ENCODE peak calls at places on chromosomes 2 and 18, in six cellular contexts. W, R, B, S, V and F are unnamed samples. For H3K9me3 and H3K4me1, the result is how much of the 10 kb centered on the place peaks cover.

GRCh38 chr2:174535083-174535482 is 48.3 kb upstream of the GPR155 start:
- DNase-seq in V (no peak), R (no peak), B (no peak), W (no peak), S (no peak), F (no peak)

GRCh38 chr2:41170589-41170988 is 718.7 kb upstream of the SLC8A1 start:
- DNase-seq in R (no peak), V (no peak), S (peak), B (no peak), W (no peak), F (no peak)

GRCh38 chr2:179691235-179691634 is 170.2 kb downstream of the ZNF385B start:
- DNase-seq in B (no peak), R (no peak), S (no peak), V (no peak), W (no peak), F (no peak)

GRCh38 chr2:104043864-104044263 is 810.1 kb upstream of the POU3F3 start:
- DNase-seq in V (no peak), R (no peak), B (no peak), W (peak), S (no peak), F (no peak)

GRCh38 chr2:157786663-157787363 is 89.3 kb downstream of the ACVR1 start:
- DNase-seq in V (no peak), S (no peak), W (no peak), R (no peak), B (no peak), F (no peak)

GRCh38 chr2:150466770-150467640 is 20.5 kb downstream of the RND3 start:
- DNase-seq in B (no peak), W (no peak), V (no peak), R (no peak), S (no peak), F (no peak)

GRCh38 chr2:9374071-9374730 is 49.1 kb downstream of the ITGB1BP1 start:
- DNase-seq in S (no peak), B (no peak), R (no peak), W (no peak), V (no peak), F (no peak)

GRCh38 chr2:30807249-30807648 is at the start of gene CAPN13:
- DNase-seq in R (no peak), W (no peak), S (no peak), B (no peak), V (peak), F (no peak)

GRCh38 chr2:160039166-160039903 is 23.1 kb downstream of the PLA2R1 start:
- DNase-seq in W (no peak), V (no peak), R (no peak), S (no peak), B (no peak), F (no peak)

GRCh38 chr2:207073791-207074678 is 91.7 kb downstream of the KLF7 start:
- DNase-seq in S (peak), B (no peak), W (peak), R (peak), V (no peak), F (no peak)

GRCh38 chr2:46377287-46377605 is 80.0 kb downstream of the EPAS1 start:
- DNase-seq in R (no peak), B (no peak), V (no peak), S (no peak), W (peak), F (no peak)

GRCh38 chr2:222736301-222736700 is 64.8 kb downstream of the MOGAT1 start:
- DNase-seq in S (no peak), V (no peak), B (peak), W (no peak), R (no peak), F (no peak)

GRCh38 chr2:240329778-240330177 is 105.7 kb upstream of the GPC1 start:
- DNase-seq in V (no peak), W (no peak), B (no peak), S (no peak), R (no peak), F (no peak)

GRCh38 chr2:223247136-223247535 is 195.1 kb downstream of the KCNE4 start:
- DNase-seq in B (no peak), R (no peak), V (no peak), S (no peak), W (no peak), F (no peak)

GRCh38 chr2:69830045-69830905 is 815 bp downstream of the GMCL1 start:
- DNase-seq in R (peak), V (peak), S (peak), B (no peak), W (no peak), F (peak)

GRCh38 chr18:13889661-13890060 is 25.7 kb downstream of the MC2R start:
- DNase-seq in B (no peak), R (no peak), S (no peak), W (no peak), V (no peak), F (no peak)

GRCh38 chr18:28690836-28691835 is 514.2 kb upstream of the CDH2 start:
- DNase-seq in R (no peak), V (no peak), S (no peak), B (no peak), W (no peak), F (no peak)

GRCh38 chr2:140929866-140930265 is 1201.0 kb downstream of the LRP1B start:
- DNase-seq in W (no peak), R (no peak), B (peak), S (no peak), V (no peak), F (no peak)

GRCh38 chr2:158926478-158926948 is 41.9 kb upstream of the TANC1 start:
- DNase-seq in W (no peak), R (no peak), S (no peak), B (no peak), V (no peak), F (no peak)

GRCh38 chr18:28725876-28726275 is 548.9 kb upstream of the CDH2 start:
- DNase-seq in W (no peak), S (no peak), R (no peak), B (no peak), V (no peak), F (no peak)

GRCh38 chr18:9405977-9406376 is 69.3 kb upstream of the RALBP1 start:
- DNase-seq in W (no peak), V (no peak), S (no peak), R (no peak), B (no peak), F (no peak)

GRCh38 chr2:200350796-200351195 is 44.3 kb downstream of the SPATS2L start:
- DNase-seq in B (no peak), R (no peak), W (no peak), S (no peak), V (no peak), F (no peak)

GRCh38 chr2:58720770-58721697 is 479.9 kb upstream of the FANCL start:
- DNase-seq in W (no peak), B (no peak), V (no peak), S (no peak), R (no peak), F (no peak)

GRCh38 chr2:100470898-100471514 is 724 bp downstream of the NMS start:
- DNase-seq in S (no peak), R (no peak), V (peak), B (no peak), W (no peak), F (no peak)

GRCh38 chr2:122186761-122187222 is 431.3 kb downstream of the TSN start:
- DNase-seq in W (no peak), V (no peak), S (no peak), B (no peak), R (no peak), F (no peak)

GRCh38 chr2:197184959-197185586 is 125.5 kb downstream of the ANKRD44 start:
- DNase-seq in W (peak), R (no peak), S (no peak), V (no peak), B (peak), F (no peak)

GRCh38 chr2:98027955-98028593 is 32.3 kb upstream of the TMEM131 start:
- DNase-seq in W (no peak), R (no peak), S (no peak), V (no peak), B (no peak), F (no peak)

GRCh38 chr2:231684314-231685223 is 23.8 kb upstream of the PTMA start:
- DNase-seq in S (no peak), R (no peak), B (no peak), V (peak), W (peak), F (no peak)

GRCh38 chr18:68428666-68429065 is 286.2 kb downstream of the TMX3 start:
- DNase-seq in W (no peak), V (no peak), B (no peak), R (no peak), S (no peak), F (no peak)

GRCh38 chr2:98828369-98828744 is 97.4 kb upstream of the MGAT4A start:
- DNase-seq in S (no peak), W (no peak), V (no peak), R (no peak), B (no peak), F (no peak)

GRCh38 chr18:44473394-44474066 is 207.2 kb upstream of the SETBP1 start:
- DNase-seq in S (no peak), W (no peak), V (no peak), R (no peak), B (no peak), F (no peak)

GRCh38 chr2:2881507-2881906 is 496.1 kb downstream of the EIPR1 start:
- DNase-seq in R (no peak), B (no peak), S (no peak), V (no peak), W (no peak), F (no peak)

GRCh38 chr2:39571197-39571731 is 94.5 kb upstream of the TMEM178A start:
- DNase-seq in V (no peak), B (peak), S (no peak), W (no peak), R (no peak), F (no peak)

GRCh38 chr18:35458271-35458670 is 39.5 kb downstream of the INO80C start:
- DNase-seq in W (no peak), S (no peak), V (no peak), B (no peak), R (no peak), F (no peak)

GRCh38 chr2:237213325-237214040 is 127.8 kb downstream of the COPS8 start:
- DNase-seq in R (no peak), W (peak), B (peak), V (peak), S (no peak), F (no peak)

GRCh38 chr2:234305846-234306245 is 191.0 kb downstream of the ARL4C start:
- DNase-seq in B (no peak), R (no peak), W (no peak), V (no peak), S (no peak), F (no peak)

GRCh38 chr2:78506301-78506700 is 519.2 kb upstream of the REG3G start:
- DNase-seq in R (no peak), S (no peak), W (no peak), B (no peak), V (no peak), F (no peak)
- H3K9me3 ChIP-seq in R (under half), S (under half), W (under half), B (under half), V (under half), F (under half)

GRCh38 chr2:108614659-108615058 is 80.4 kb downstream of the LIMS1 start:
- DNase-seq in V (no peak), S (peak), B (no peak), R (no peak), W (no peak), F (no peak)

GRCh38 chr2:108615480-108616090 is 81.3 kb downstream of the LIMS1 start:
- DNase-seq in V (no peak), R (no peak), B (no peak), S (peak), W (no peak), F (no peak)

GRCh38 chr2:108613261-108614042 is 79.2 kb downstream of the LIMS1 start:
- DNase-seq in W (no peak), R (no peak), V (no peak), S (no peak), B (no peak), F (no peak)

GRCh38 chr2:108612514-108613183 is 78.4 kb downstream of the LIMS1 start:
- DNase-seq in S (peak), V (no peak), R (no peak), B (no peak), W (no peak), F (peak)

DNA sequence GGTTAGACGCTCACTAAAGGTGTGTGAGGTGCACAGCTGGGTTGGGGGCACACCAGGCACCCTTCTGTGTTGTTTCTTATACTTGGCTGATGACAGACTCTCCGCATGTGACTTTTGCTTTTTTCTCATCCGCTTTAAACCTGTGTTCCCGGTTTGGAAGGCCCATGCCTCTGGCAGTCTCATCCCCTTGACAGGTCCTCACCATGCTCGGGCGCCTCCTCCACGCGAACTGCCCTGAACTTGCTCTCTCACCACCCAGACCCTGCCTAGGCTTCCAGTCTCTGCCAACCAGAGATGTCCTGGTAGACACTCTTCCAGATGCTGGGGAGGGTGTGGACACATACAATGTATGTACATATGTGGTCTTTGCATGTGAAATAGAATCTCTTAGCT is 79.8 kb downstream of the LIMS1 start:
- DNase-seq in W (no peak), R (no peak), V (no peak), B (no peak), S (no peak), F (no peak)
- H3K4me1 ChIP-seq in W (under half), R (half or more), V (under half), B (under half), S (half or more), F (half or more)

GRCh38 chr18:72056171-72056570 is 488.0 kb downstream of the CBLN2 start:
- DNase-seq in R (no peak), S (no peak), W (no peak), B (no peak), V (no peak), F (no peak)

GRCh38 chr18:72058851-72059250 is 485.3 kb downstream of the CBLN2 start:
- DNase-seq in V (no peak), W (no peak), S (no peak), B (no peak), R (no peak), F (no peak)
- H3K9me3 ChIP-seq in V (under half), W (under half), S (under half), B (under half), R (under half), F (under half)

GRCh38 chr2:84452624-84453023 is 6.5 kb downstream of the SUCLG1 start:
- DNase-seq in W (no peak), V (no peak), R (no peak), B (no peak), S (no peak), F (no peak)
- H3K4me1 ChIP-seq in W (half or more), V (under half), R (under half), B (under half), S (under half), F (under half)

GRCh38 chr2:6846967-6847695 is 18.6 kb downstream of the CMPK2 start:
- DNase-seq in S (no peak), W (no peak), B (no peak), V (no peak), R (no peak), F (no peak)
- H3K9me3 ChIP-seq in S (under half), W (half or more), B (under half), V (half or more), R (under half), F (under half)

GRCh38 chr2:154443919-154444318 is 254.6 kb upstream of the KCNJ3 start:
- DNase-seq in R (no peak), S (no peak), B (no peak), V (no peak), W (no peak), F (no peak)

GRCh38 chr2:154446324-154446723 is 252.2 kb upstream of the KCNJ3 start:
- DNase-seq in B (no peak), S (no peak), V (no peak), W (no peak), R (no peak), F (no peak)

GRCh38 chr2:154452471-154452870 is 246.0 kb upstream of the KCNJ3 start:
- DNase-seq in W (no peak), S (no peak), R (no peak), V (no peak), B (no peak), F (no peak)

GRCh38 chr2:154449951-154450658 is 248.4 kb upstream of the KCNJ3 start:
- DNase-seq in V (no peak), W (no peak), R (no peak), S (no peak), B (no peak), F (no peak)

GRCh38 chr2:154447727-154448418 is 250.6 kb upstream of the KCNJ3 start:
- DNase-seq in S (no peak), V (no peak), W (no peak), B (no peak), R (no peak), F (no peak)
- H3K4me1 ChIP-seq in S (under half), V (under half), W (under half), B (under half), R (under half), F (under half)

DNA sequence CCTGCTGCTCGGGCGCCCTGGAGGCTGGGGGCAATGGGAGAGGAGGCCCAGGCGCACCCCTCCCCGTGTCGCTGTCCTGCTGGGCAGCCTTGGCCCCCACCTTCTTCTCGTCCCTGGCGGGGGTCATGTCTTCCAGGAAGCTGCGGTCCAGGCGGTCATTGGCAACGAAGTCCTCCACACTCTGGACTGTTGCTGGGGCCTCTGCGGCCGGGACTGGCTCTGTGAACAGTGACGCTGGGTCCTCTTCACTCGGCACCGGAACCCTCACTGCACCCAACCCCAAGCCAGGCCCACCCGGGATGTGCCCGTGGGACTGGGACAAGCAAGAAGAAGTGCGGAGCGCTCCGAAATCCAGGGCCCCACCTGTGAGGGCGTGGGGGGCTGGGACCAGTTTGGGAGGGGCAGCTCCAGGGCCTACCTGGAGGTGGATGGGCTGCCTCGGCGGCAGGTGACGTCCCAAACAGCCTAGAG is 308.0 kb downstream of the CCDC74A start:
- DNase-seq in B (no peak), V (no peak), R (no peak), S (no peak), W (no peak), F (no peak)
- H3K9me3 ChIP-seq in B (under half), V (under half), R (under half), S (under half), W (under half), F (under half)

DNA sequence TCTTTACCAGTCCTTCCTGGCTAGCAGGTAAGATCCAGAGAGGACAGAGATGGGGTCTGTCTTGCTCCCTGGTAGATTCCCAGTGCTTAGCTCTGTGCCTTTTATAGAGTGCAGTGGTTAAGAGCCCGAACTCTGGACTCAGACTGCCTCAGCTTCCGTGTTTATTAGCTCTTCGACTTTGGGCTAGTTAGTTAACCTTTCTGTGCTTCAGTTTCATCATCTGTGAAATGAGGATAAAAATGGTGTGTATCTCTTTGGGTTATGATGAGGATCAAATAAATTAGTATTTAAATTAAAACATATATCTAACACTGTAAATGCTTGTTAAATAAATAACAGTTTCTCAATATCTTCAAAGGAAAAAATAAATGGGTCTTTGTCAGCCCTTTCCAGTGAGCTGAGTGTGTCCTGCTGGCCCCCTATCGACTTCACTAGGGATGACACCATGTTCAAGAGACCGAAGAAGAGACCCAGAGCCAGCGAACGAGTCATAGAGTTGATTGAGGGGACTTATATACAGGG is 38.2 kb downstream of the CERS6 start:
- DNase-seq in B (no peak), W (no peak), S (no peak), R (no peak), V (peak), F (no peak)
- H3K4me1 ChIP-seq in B (under half), W (under half), S (under half), R (under half), V (under half), F (under half)

GRCh38 chr2:77484026-77484425 is 38.1 kb downstream of the LRRTM4 start:
- DNase-seq in B (no peak), S (no peak), W (no peak), R (no peak), V (no peak), F (no peak)

GRCh38 chr2:77487074-77487803 is 34.9 kb downstream of the LRRTM4 start:
- DNase-seq in W (no peak), S (no peak), V (peak), R (no peak), B (no peak), F (no peak)

DNA sequence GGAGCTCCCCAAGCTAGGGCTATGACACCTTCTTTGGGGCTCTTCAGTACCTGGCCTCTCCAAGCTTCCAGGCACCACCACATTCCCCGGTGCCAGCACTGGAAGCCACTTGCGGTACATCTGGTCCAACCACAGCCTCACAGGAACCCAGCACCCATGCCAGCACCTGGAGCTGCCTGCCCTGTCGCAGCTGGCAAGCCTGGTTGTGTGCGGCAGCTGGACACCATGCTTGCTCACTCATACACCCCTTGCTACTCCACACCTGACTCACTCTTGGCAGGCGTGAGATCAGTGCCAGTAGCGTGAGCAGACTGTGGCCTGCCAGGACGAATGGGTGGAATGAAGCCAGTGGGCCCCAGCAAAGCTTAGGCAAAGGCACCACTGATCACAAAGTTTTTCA is 34.0 kb downstream of the LRRTM4 start:
- DNase-seq in V (no peak), W (no peak), R (no peak), B (no peak), S (no peak), F (no peak)
- H3K9me3 ChIP-seq in V (under half), W (under half), R (under half), B (under half), S (under half), F (under half)